ENCODE peak calls at places on chromosomes 2 and 18, in five cellular contexts. One of them, this sample, is unnamed.

GRCh38 chr2:67135201-67135600 is 261.9 kb upstream of the ETAA1 start:
- DNase-seq in HL-60: no peak
- DNase-seq in A549: no peak
- DNase-seq in tibial artery: no peak
- DNase-seq in NCI-H2029 treated with DMSO at 0.1 percent for 48 hours: no peak
- DNase-seq in this sample: no peak

GRCh38 chr2:222000326-222000725 is 298.5 kb downstream of the PAX3 start:
- DNase-seq in tibial artery: no peak
- DNase-seq in NCI-H2029 treated with DMSO at 0.1 percent for 48 hours: no peak
- DNase-seq in HL-60: no peak
- DNase-seq in A549: no peak
- DNase-seq in this sample: no peak

GRCh38 chr2:209556354-209556961 is 132.6 kb downstream of the MAP2 start:
- DNase-seq in NCI-H2029 treated with DMSO at 0.1 percent for 48 hours: no peak
- DNase-seq in HL-60: peak
- DNase-seq in tibial artery: no peak
- DNase-seq in A549: peak
- DNase-seq in this sample: peak

GRCh38 chr2:32805104-32806095 is 141.4 kb upstream of the LTBP1 start:
- DNase-seq in HL-60: no peak
- DNase-seq in NCI-H2029 treated with DMSO at 0.1 percent for 48 hours: no peak
- DNase-seq in A549: peak
- DNase-seq in tibial artery: no peak
- DNase-seq in this sample: no peak

GRCh38 chr18:7748252-7749000 is 181.3 kb downstream of the PTPRM start:
- DNase-seq in A549: no peak
- DNase-seq in NCI-H2029 treated with DMSO at 0.1 percent for 48 hours: no peak
- DNase-seq in tibial artery: no peak
- DNase-seq in HL-60: no peak
- DNase-seq in this sample: no peak

GRCh38 chr18:28183418-28184078 is 6.6 kb upstream of the CDH2 start:
- DNase-seq in NCI-H2029 treated with DMSO at 0.1 percent for 48 hours: no peak
- DNase-seq in tibial artery: no peak
- DNase-seq in A549: no peak
- DNase-seq in HL-60: no peak
- DNase-seq in this sample: no peak

GRCh38 chr2:129006135-129006885 is 687.6 kb upstream of the HS6ST1 start:
- DNase-seq in A549: no peak
- DNase-seq in HL-60: no peak
- DNase-seq in NCI-H2029 treated with DMSO at 0.1 percent for 48 hours: no peak
- DNase-seq in tibial artery: no peak
- DNase-seq in this sample: no peak

GRCh38 chr2:100056478-100056877 is 85.9 kb downstream of the AFF3 start:
- DNase-seq in tibial artery: no peak
- DNase-seq in HL-60: no peak
- DNase-seq in A549: no peak
- DNase-seq in NCI-H2029 treated with DMSO at 0.1 percent for 48 hours: no peak
- DNase-seq in this sample: no peak

GRCh38 chr2:23711979-23712755 is 214.8 kb downstream of the ATAD2B start:
- DNase-seq in tibial artery: peak
- DNase-seq in A549: no peak
- DNase-seq in HL-60: no peak
- DNase-seq in NCI-H2029 treated with DMSO at 0.1 percent for 48 hours: no peak
- DNase-seq in this sample: no peak

GRCh38 chr2:16933355-16933754 is 267.7 kb upstream of the CYRIA start:
- DNase-seq in A549: no peak
- DNase-seq in NCI-H2029 treated with DMSO at 0.1 percent for 48 hours: no peak
- DNase-seq in HL-60: no peak
- DNase-seq in tibial artery: no peak
- DNase-seq in this sample: no peak

This sample was measured in dermis microvascular lymphatic vessel endothelial cell.